ENCODE peak calls at places on chromosomes 12 and 14, in seven cellular contexts. I is stomach, U is foreskin fibroblast, C is omental fat pad, P is AG04450, L is cardiac fibroblast, A is heart right ventricle. N is an unnamed sample.

GRCh38 chr12:102960766-102961487 is 3.5 kb downstream of the ASCL1 start:
- DNase-seq in C (no peak), A (no peak), I (no peak), L (no peak), P (no peak), U (no peak), N (no peak)

GRCh38 chr12:68259318-68259940 is 6.0 kb upstream of the IL22 start:
- DNase-seq in C (no peak), U (peak; percentile 71), P (no peak), L (peak; percentile 96), I (no peak), A (no peak), N (no peak)

GRCh38 chr14:74502236-74503019 is 8.9 kb downstream of the ISCA2 start:
- DNase-seq in U (peak; percentile 68), A (no peak), I (no peak), C (no peak), L (peak; percentile 44), P (no peak), N (no peak)

GRCh38 chr12:132138941-132139871 is 4.9 kb downstream of the DDX51 start:
- DNase-seq in L (no peak), P (no peak), A (no peak), U (no peak), C (no peak), I (no peak), N (no peak)

GRCh38 chr12:109760930-109761630 is 47.5 kb downstream of the FAM222A start:
- DNase-seq in I (peak; percentile 24), P (no peak), U (no peak), A (no peak), C (no peak), L (no peak), N (no peak)

GRCh38 chr12:45130881-45131281 is 80.0 kb upstream of the DBX2 start:
- DNase-seq in P (peak; percentile 34), C (no peak), L (peak; percentile 77), I (no peak), U (peak; percentile 76), A (peak; percentile 24), N (peak; percentile 14)

GRCh38 chr12:50765325-50765911 is 1.5 kb downstream of the ATF1 start:
- DNase-seq in L (peak; percentile 73), P (no peak), I (peak; percentile 34), U (peak; percentile 74), C (no peak), A (peak; percentile 41), N (no peak)

GRCh38 chr12:25501565-25501964 is 51.5 kb downstream of the LMNTD1 start:
- DNase-seq in P (no peak), U (peak; percentile 46), L (peak; percentile 18), A (no peak), I (no peak), C (no peak), N (no peak)

GRCh38 chr14:95311752-95312151 is 8.0 kb downstream of the CLMN start:
- DNase-seq in U (no peak), P (no peak), I (no peak), C (no peak), L (peak; percentile 60), A (no peak), N (no peak)

GRCh38 chr14:71243697-71244096 is 336.4 kb downstream of the PCNX1 start:
- DNase-seq in P (peak; percentile 69), C (no peak), A (no peak), I (no peak), U (peak; percentile 71), L (peak; percentile 89), N (peak; percentile 91)

GRCh38 chr12:63138484-63138883 is 12.5 kb downstream of the AVPR1A start:
- DNase-seq in A (no peak), L (no peak), C (no peak), P (no peak), U (no peak), I (no peak), N (no peak)

DNA sequence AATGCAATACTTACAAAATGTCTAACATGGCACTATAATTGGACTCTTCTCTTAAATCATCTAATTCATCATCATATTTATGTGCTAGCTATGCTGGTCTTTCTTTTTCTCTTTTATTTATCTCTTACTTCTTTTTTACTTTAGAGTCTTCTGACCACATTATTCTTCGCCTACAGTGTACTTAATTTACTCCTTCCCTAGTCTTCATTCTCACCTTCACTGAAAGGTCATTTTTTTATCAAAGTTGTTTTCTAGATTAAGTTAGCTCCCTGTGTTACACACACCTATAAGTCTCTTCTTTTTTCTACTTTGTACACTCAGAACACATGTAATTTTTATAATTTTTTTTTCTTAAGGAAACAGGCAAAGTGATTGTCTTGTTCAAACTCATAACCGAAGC is 1351.2 kb downstream of the FSCB start:
- DNase-seq in U (no peak), A (no peak), I (no peak), P (no peak), L (no peak), C (no peak), N (no peak)
- TF ChIP-seq CTCF in U (no peak), A (no peak), I (no peak), P (no peak), L (no peak), C (no peak), N (no peak)

GRCh38 chr12:98758331-98758730 is 113.2 kb downstream of the APAF1 start:
- DNase-seq in L (peak; percentile 40), I (no peak), P (no peak), U (peak; percentile 24), A (no peak), C (no peak), N (no peak)
- TF ChIP-seq CTCF in L (no peak), I (no peak), P (no peak), U (no peak), A (no peak), C (no peak), N (no peak)

DNA sequence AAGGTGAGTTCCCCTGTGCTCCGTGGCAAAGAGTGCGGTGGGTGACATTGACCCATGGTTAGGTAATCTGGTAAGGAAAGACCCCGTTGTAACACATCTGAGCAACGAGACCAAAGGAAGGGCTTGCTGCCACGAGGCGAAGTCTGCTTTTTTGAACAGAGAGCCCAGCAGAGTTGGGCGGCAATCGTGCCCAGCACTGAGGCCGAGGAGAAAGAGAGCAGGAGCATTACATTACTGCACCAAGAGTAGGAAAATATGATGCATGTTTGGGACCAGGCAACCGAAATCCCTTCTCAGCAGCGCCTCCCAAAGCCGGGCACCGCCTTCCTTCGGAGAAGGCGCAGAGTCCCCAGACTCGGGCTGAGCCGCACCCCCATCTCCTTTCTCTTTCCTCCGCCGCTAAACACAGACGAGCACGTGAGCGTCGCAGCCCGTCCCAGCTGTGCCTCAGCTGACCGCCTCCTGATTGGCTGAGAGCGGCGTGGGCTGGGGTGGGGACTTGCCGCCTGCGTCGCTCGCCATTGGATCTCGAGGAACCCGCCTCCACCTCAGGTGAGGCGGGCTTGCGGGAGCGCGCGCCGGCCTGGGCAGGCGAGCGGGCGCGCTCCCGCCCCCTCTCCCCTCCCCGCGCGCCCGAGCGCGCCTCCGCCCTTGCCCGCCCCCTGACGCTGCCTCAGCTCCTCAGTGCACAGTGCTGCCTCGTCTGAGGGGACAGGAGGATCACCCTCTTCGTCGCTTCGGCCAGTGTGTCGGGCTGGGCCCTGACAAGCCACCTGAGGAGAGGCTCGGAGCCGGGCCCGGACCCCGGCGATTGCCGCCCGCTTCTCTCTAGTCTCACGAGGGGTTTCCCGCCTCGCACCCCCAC is at the start of gene HIF1A:
- DNase-seq in C (peak; percentile 80), U (peak; percentile 100), L (peak; percentile 99), I (peak; percentile 97), A (peak; percentile 97), P (peak; percentile 98), N (peak; percentile 98)
- TF ChIP-seq CTCF in C (no peak), U (no peak), L (peak; percentile 14), I (no peak), A (no peak), P (peak; percentile 16), N (peak; percentile 15)

DNA sequence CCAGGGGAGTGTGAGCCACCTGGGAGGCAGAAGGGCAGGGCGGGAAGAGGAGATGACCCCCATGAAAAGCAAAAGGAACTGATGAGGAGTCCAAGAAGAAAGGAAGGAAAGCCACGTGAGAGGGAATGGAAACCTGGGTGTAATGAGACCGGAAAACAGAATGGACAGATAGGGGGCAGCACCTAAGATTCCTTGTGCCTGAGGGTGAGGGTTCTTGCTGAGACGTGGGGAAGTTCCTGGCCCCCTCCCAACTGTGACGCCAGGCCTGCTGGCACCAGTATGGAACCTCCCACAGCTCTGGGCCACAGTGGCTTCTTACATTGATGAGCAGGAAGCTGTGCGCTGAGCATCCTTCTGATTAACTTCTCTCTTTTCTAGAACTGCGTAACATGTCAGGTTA is 30.8 kb downstream of the TTC7B start:
- DNase-seq in I (peak; percentile 46), C (no peak), L (peak; percentile 32), U (peak; percentile 39), A (no peak), P (no peak), N (no peak)
- TF ChIP-seq CTCF in I (no peak), C (no peak), L (peak; percentile 14), U (no peak), A (no peak), P (peak; percentile 16), N (peak; percentile 21)

N was measured in AG09309.